ENCODE peak calls at places on chromosomes 13 and 19, in six cellular contexts. B is A549, V is IMR-90, U is GM12878, S is HepG2, N is K562. E is an unnamed sample.

GRCh38 chr13:28273919-28274318 is 135.6 kb downstream of the PAN3 start:
- DNase-seq in S (no peak), V (peak), U (no peak), N (no peak), B (no peak), E (peak)

GRCh38 chr19:12543855-12544254 is 7.4 kb downstream of the ZNF564 start:
- DNase-seq in S (no peak), B (no peak), V (no peak), N (no peak), U (no peak), E (no peak)

GRCh38 chr13:89902223-89902622 is 1445.3 kb upstream of the MIR17HG start:
- DNase-seq in B (no peak), U (no peak), S (no peak), V (no peak), N (no peak), E (no peak)

GRCh38 chr19:14116918-14117578 is 514 bp downstream of the PRKACA start:
- DNase-seq in N (peak), U (no peak), V (no peak), B (no peak), S (no peak), E (no peak)

GRCh38 chr19:31470229-31470939 is 121.1 kb upstream of the TSHZ3 start:
- DNase-seq in S (no peak), U (no peak), V (no peak), B (no peak), N (no peak), E (no peak)

GRCh38 chr19:49256691-49257090 is 68.3 kb downstream of the SLC6A16 start:
- DNase-seq in B (no peak), S (no peak), U (no peak), V (no peak), N (no peak), E (no peak)

GRCh38 chr19:2170219-2170618 is 6.5 kb downstream of the DOT1L start:
- DNase-seq in U (no peak), V (no peak), S (no peak), B (no peak), N (no peak), E (no peak)

GRCh38 chr19:27780367-27781065 is 1432.4 kb downstream of the UQCRFS1 start:
- DNase-seq in V (no peak), B (no peak), N (no peak), U (no peak), S (no peak), E (no peak)

GRCh38 chr19:1094655-1094977 is 559 bp downstream of the POLR2E start:
- DNase-seq in B (no peak), U (no peak), S (no peak), V (no peak), N (no peak), E (no peak)

GRCh38 chr19:1929051-1929742 is 11.8 kb upstream of the CSNK1G2 start:
- DNase-seq in N (peak), V (peak), S (peak), B (peak), U (no peak), E (peak)

GRCh38 chr13:51453959-51454703 is 1.3 kb upstream of the INTS6 start:
- DNase-seq in B (peak), V (peak), U (no peak), S (no peak), N (peak), E (peak)
- TF ChIP-seq BHLHE40 in B (no peak), V (no peak), U (peak), S (no peak), N (no peak), E (no peak)

GRCh38 chr13:113927661-113928581 is 46.0 kb downstream of the C13orf46 start:
- DNase-seq in B (no peak), S (no peak), V (peak), U (no peak), N (no peak), E (no peak)
- TF ChIP-seq BHLHE40 in B (no peak), S (no peak), V (peak), U (no peak), N (no peak), E (no peak)

GRCh38 chr19:17259118-17259780 is 5.3 kb downstream of the USHBP1 start:
- DNase-seq in S (no peak), V (no peak), U (no peak), N (no peak), B (no peak), E (no peak)
- TF ChIP-seq BHLHE40 in S (no peak), V (no peak), U (no peak), N (no peak), B (no peak), E (no peak)

GRCh38 chr19:53177986-53178385 is 15.2 kb downstream of the ZNF665 start:
- DNase-seq in V (no peak), N (no peak), B (no peak), S (no peak), U (no peak), E (no peak)

DNA sequence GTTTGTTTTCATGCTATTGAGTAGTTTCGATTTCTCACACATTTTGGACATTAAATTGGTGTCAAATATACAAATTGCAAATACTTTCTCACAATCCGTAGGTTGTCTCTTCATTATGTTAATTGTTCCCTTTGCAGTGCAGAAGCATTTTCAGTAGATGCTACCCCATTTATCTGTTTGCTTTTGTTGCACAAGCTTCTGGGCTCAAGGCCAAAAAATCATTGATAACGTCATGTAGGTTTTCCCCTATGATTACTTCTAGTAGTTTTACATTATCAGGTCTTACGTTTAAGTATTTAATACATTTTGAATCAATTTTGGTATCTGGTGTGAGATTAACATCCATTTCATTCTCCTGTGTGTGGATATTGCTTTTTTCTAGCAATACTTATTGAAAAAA is 14.0 kb upstream of the ZNF347 start:
- DNase-seq in U (no peak), N (no peak), B (no peak), V (peak), S (peak), E (no peak)
- TF ChIP-seq BHLHE40 in U (no peak), N (no peak), B (no peak), V (no peak), S (no peak), E (no peak)

GRCh38 chr13:42654760-42655159 is 80.8 kb downstream of the TNFSF11 start:
- DNase-seq in B (no peak), N (no peak), S (no peak), U (no peak), V (no peak), E (no peak)

GRCh38 chr13:42652642-42653415 is 78.9 kb downstream of the TNFSF11 start:
- DNase-seq in V (no peak), N (no peak), U (no peak), B (no peak), S (no peak), E (no peak)

GRCh38 chr13:42656136-42656535 is 82.2 kb downstream of the TNFSF11 start:
- DNase-seq in U (no peak), S (no peak), B (no peak), V (no peak), N (no peak), E (no peak)

GRCh38 chr13:42653694-42654093 is 79.7 kb downstream of the TNFSF11 start:
- DNase-seq in V (no peak), N (no peak), S (no peak), B (no peak), U (no peak), E (no peak)

DNA sequence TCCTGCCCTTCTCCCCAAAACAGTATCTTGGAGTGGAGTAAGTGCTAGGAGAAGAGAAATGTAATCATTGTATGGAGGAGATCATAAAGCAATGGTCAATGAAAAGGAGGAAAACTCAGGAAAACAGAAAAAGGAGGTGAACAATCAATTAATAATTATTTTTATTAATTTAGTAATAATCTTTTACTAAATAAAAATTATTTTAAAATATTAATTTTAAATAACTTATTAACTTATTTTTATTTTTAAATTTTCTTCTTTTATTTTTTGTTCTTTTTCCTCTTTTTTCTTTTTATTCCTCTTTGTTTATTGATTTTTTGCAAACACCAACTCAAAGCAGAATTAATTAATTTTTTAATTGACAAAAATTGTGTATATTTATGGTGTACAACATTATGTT is 80.3 kb downstream of the TNFSF11 start:
- DNase-seq in N (no peak), V (no peak), B (no peak), U (no peak), S (no peak), E (no peak)
- TF ChIP-seq BHLHE40 in N (no peak), V (no peak), B (no peak), U (no peak), S (no peak), E (no peak)

DNA sequence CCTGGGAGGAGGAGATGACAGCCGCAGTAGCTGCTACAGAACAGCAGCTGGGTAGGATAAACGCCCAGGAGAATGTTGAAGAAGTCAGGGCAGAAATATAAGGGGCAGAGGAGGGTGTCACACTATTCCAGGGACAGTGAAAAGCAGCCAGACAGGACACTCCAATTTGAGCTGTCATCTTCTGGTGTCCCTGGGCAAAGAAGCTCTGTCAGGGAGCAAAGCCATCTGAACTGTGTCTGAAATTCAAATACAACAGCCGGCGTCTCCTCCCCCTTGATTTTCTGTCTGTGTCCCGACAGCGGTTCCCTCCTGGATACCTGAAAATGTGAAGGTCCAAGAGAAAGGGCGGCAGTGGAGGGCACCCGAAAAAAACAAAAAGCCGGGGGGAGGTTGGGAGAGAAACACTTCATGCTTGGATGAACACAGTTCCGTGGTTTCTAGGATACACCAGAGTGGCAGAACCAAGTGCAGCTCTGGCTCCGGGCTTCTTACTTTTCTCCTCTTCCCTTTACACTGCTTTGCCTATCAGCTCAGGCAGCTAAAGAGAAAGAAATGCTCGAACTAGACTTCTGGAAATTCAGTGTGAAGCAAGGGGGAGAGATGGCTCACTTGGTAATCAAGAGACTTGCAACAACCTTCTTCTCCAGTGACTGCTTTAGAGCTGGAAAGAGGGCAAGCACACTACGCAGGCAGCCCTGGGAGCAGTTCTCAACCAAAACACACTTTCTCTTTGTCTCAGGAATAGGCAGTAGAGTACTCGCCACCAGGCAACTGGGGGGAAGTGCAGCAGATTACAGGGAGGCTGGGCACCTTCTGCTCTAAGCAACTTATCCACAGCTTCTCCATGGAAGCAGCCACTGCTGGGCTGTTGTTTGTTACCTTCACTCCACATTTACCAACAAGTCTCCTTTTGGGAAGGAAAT is 465.6 kb downstream of the ITGBL1 start:
- DNase-seq in S (no peak), N (no peak), U (no peak), V (no peak), B (no peak), E (no peak)
- TF ChIP-seq BHLHE40 in S (no peak), N (no peak), U (no peak), V (no peak), B (no peak), E (no peak)

GRCh38 chr19:35609881-35610353 is 2.6 kb upstream of the HAUS5 start:
- DNase-seq in N (no peak), U (peak), B (no peak), S (no peak), V (no peak), E (no peak)

GRCh38 chr19:35612224-35612558 is 344 bp upstream of the HAUS5 start:
- DNase-seq in U (no peak), N (no peak), B (no peak), S (no peak), V (no peak), E (no peak)

GRCh38 chr19:35615036-35615435 is 2.5 kb downstream of the HAUS5 start:
- DNase-seq in U (no peak), N (no peak), B (no peak), V (no peak), S (no peak), E (no peak)

GRCh38 chr19:35612559-35613321 is at the start of gene HAUS5:
- DNase-seq in S (peak), V (peak), N (peak), U (peak), B (peak), E (peak)

GRCh38 chr19:35613574-35613973 is 1.0 kb downstream of the HAUS5 start:
- DNase-seq in B (no peak), S (no peak), V (no peak), N (no peak), U (no peak), E (no peak)
- TF ChIP-seq BHLHE40 in B (no peak), S (no peak), V (no peak), N (no peak), U (no peak), E (no peak)

E was measured in HEK293T.